ENCODE peak calls at places on chromosome 14, in eight cellular contexts. L, D, Z, E, Y, P, N and F are unnamed samples.

GRCh38 chr14:36981832-36982528 is 190.4 kb downstream of the SLC25A21 start:
- DNase-seq in Y (no peak), P (no peak), N (no peak), D (no peak), Z (no peak), L (no peak), E (no peak), F (no peak)

GRCh38 chr14:32763673-32764072 is 175.0 kb upstream of the NPAS3 start:
- DNase-seq in Z (no peak), E (no peak), D (no peak), P (no peak), Y (no peak), L (no peak), N (no peak), F (no peak)

GRCh38 chr14:101836131-101836530 is 74.6 kb downstream of the PPP2R5C start:
- DNase-seq in P (no peak), E (no peak), L (no peak), D (peak; percentile 67), N (no peak), Y (no peak), Z (no peak), F (no peak)

GRCh38 chr14:73125169-73125588 is 11.1 kb upstream of the PSEN1 start:
- DNase-seq in N (no peak), Z (no peak), Y (no peak), E (no peak), L (no peak), P (no peak), D (no peak), F (peak; percentile 63)

GRCh38 chr14:53054457-53054856 is 98.7 kb downstream of the DDHD1 start:
- DNase-seq in N (no peak), Y (no peak), Z (no peak), P (no peak), D (no peak), L (no peak), E (no peak), F (no peak)

GRCh38 chr14:97196336-97196735 is 399.2 kb downstream of the VRK1 start:
- DNase-seq in D (no peak), N (no peak), P (no peak), Z (no peak), E (peak; percentile 41), Y (no peak), L (no peak), F (no peak)

GRCh38 chr14:69896080-69896479 is 16.9 kb downstream of the SMOC1 start:
- DNase-seq in Z (no peak), Y (no peak), E (no peak), N (no peak), P (no peak), D (no peak), L (no peak), F (no peak)

GRCh38 chr14:91158091-91158790 is 44.4 kb downstream of the DGLUCY start:
- DNase-seq in N (no peak), Y (no peak), D (no peak), L (no peak), Z (no peak), P (no peak), E (no peak), F (peak; percentile 71)

GRCh38 chr14:92649934-92650545 is 98.4 kb downstream of the LGMN start:
- DNase-seq in E (no peak), L (peak; percentile 60), N (no peak), D (peak; percentile 51), Z (peak; percentile 50), P (no peak), Y (no peak), F (peak; percentile 40)

GRCh38 chr14:53331247-53331646 is 178.1 kb upstream of the DDHD1 start:
- DNase-seq in Y (peak; percentile 78), D (no peak), E (peak; percentile 71), L (no peak), Z (no peak), N (no peak), P (peak; percentile 32), F (no peak)

GRCh38 chr14:99271951-99272668 is at the start of gene BCL11B:
- DNase-seq in D (peak; percentile 24), Y (peak; percentile 69), N (peak; percentile 67), L (peak; percentile 33), P (peak; percentile 47), E (peak; percentile 94), Z (peak; percentile 93), F (peak; percentile 98)

GRCh38 chr14:52917732-52918131 is 33.1 kb downstream of the FERMT2 start:
- DNase-seq in D (no peak), N (no peak), Z (no peak), L (no peak), E (no peak), Y (no peak), P (no peak), F (no peak)

GRCh38 chr14:80447396-80447795 is 236.1 kb upstream of the DIO2 start:
- DNase-seq in L (no peak), E (no peak), N (no peak), Z (no peak), Y (no peak), P (no peak), D (no peak), F (no peak)

GRCh38 chr14:105059035-105059916 is 6.0 kb downstream of the GPR132 start:
- DNase-seq in P (no peak), D (no peak), N (no peak), E (no peak), Z (peak; percentile 89), Y (no peak), L (no peak), F (no peak)

GRCh38 chr14:73796881-73797539 is 54.6 kb upstream of the PTGR2 start:
- DNase-seq in E (no peak), D (no peak), N (no peak), Z (no peak), P (no peak), L (no peak), Y (no peak), F (no peak)